ENCODE peak calls at places on chromosomes 7 and 10, in seven cellular contexts. I, B, S, M, D, Q and U are unnamed samples.

GRCh38 chr10:32377458-32378370 is 30.8 kb upstream of the EPC1 start:
- DNase-seq in I (peak), B (no peak), S (peak), M (peak), D (no peak), Q (peak), U (peak)

GRCh38 chr7:150685219-150686029 is at the start of gene GIMAP2:
- DNase-seq in I (peak), B (no peak), S (no peak), M (peak), D (peak), Q (no peak), U (no peak)

GRCh38 chr10:42419789-42420188 is 218.6 kb downstream of the ZNF33B start:
- DNase-seq in I (no peak), B (no peak), S (no peak), M (no peak), D (no peak), Q (no peak), U (no peak)

GRCh38 chr7:110774066-110774465 is 316.9 kb upstream of the LRRN3 start:
- DNase-seq in I (no peak), B (no peak), S (no peak), M (no peak), D (no peak), Q (no peak), U (peak)

GRCh38 chr10:131841131-131841661 is 59.6 kb upstream of the PPP2R2D start:
- DNase-seq in I (no peak), B (no peak), S (no peak), M (no peak), D (no peak), Q (no peak), U (no peak)

GRCh38 chr7:122143376-122143750 is 686 bp downstream of the AASS start:
- DNase-seq in I (peak), B (no peak), S (peak), M (peak), D (peak), Q (no peak), U (peak)

GRCh38 chr10:131453772-131454634 is 142.5 kb upstream of the TCERG1L start:
- DNase-seq in I (peak), B (no peak), S (peak), M (no peak), D (peak), Q (no peak), U (peak)

GRCh38 chr7:140315498-140316164 is 82.7 kb downstream of the SLC37A3 start:
- DNase-seq in I (no peak), B (no peak), S (no peak), M (no peak), D (no peak), Q (no peak), U (no peak)

GRCh38 chr7:66921918-66922486 is 977 bp downstream of the TMEM248 start:
- DNase-seq in I (peak), B (no peak), S (no peak), M (no peak), D (peak), Q (peak), U (no peak)